ENCODE peak calls at places on chromosomes 3 and 15, in four cellular contexts. One of them, this sample, is unnamed.

GRCh38 chr3:161409069-161409468 is 37.8 kb upstream of the SPTSSB start:
- DNase-seq in foreskin fibroblast: peak
- DNase-seq in coronary artery: no peak
- DNase-seq in AG04450: no peak
- DNase-seq in this sample: no peak

GRCh38 chr15:50797926-50798325 is 32.4 kb upstream of the SPPL2A start:
- DNase-seq in foreskin fibroblast: no peak
- DNase-seq in AG04450: no peak
- DNase-seq in coronary artery: no peak
- DNase-seq in this sample: no peak

GRCh38 chr3:161946443-161946960 is 449.9 kb downstream of the OTOL1 start:
- DNase-seq in AG04450: no peak
- DNase-seq in foreskin fibroblast: no peak
- DNase-seq in coronary artery: no peak
- DNase-seq in this sample: no peak

GRCh38 chr3:152835311-152836102 is 576 bp downstream of the P2RY1 start:
- DNase-seq in AG04450: no peak
- DNase-seq in foreskin fibroblast: peak
- DNase-seq in coronary artery: peak
- DNase-seq in this sample: peak

GRCh38 chr15:82397817-82398216 is 31.8 kb upstream of the GOLGA6L9 start:
- DNase-seq in coronary artery: no peak
- DNase-seq in AG04450: no peak
- DNase-seq in foreskin fibroblast: no peak
- DNase-seq in this sample: no peak

GRCh38 chr3:123841476-123842238 is 42.5 kb downstream of the MYLK start:
- DNase-seq in foreskin fibroblast: peak
- DNase-seq in AG04450: no peak
- DNase-seq in coronary artery: no peak
- DNase-seq in this sample: no peak

GRCh38 chr3:195221015-195221853 is 49.7 kb downstream of the XXYLT1 start:
- DNase-seq in coronary artery: peak
- DNase-seq in foreskin fibroblast: no peak
- DNase-seq in AG04450: no peak
- DNase-seq in this sample: no peak

GRCh38 chr3:173301647-173302046 is 95.9 kb upstream of the NLGN1 start:
- DNase-seq in AG04450: no peak
- DNase-seq in coronary artery: no peak
- DNase-seq in foreskin fibroblast: no peak
- DNase-seq in this sample: no peak

GRCh38 chr3:94225176-94225742 is 162.4 kb downstream of the NSUN3 start:
- DNase-seq in AG04450: no peak
- DNase-seq in coronary artery: no peak
- DNase-seq in foreskin fibroblast: peak
- DNase-seq in this sample: no peak

GRCh38 chr3:151946606-151947005 is 73.2 kb downstream of the SUCNR1 start:
- DNase-seq in AG04450: no peak
- DNase-seq in coronary artery: no peak
- DNase-seq in foreskin fibroblast: no peak
- DNase-seq in this sample: no peak

GRCh38 chr3:177615015-177615414 is 417.7 kb upstream of the TBL1XR1 start:
- DNase-seq in foreskin fibroblast: peak
- DNase-seq in coronary artery: no peak
- DNase-seq in AG04450: peak
- DNase-seq in this sample: no peak

GRCh38 chr15:38069506-38069905 is 135.1 kb downstream of the TMCO5A start:
- DNase-seq in coronary artery: no peak
- DNase-seq in foreskin fibroblast: peak
- DNase-seq in AG04450: no peak
- DNase-seq in this sample: no peak

GRCh38 chr3:185737020-185737419 is 87.8 kb downstream of the IGF2BP2 start:
- DNase-seq in foreskin fibroblast: peak
- DNase-seq in AG04450: peak
- DNase-seq in coronary artery: no peak
- DNase-seq in this sample: no peak

GRCh38 chr3:106829206-106829605 is 548.0 kb upstream of the CCDC54 start:
- DNase-seq in AG04450: no peak
- DNase-seq in coronary artery: no peak
- DNase-seq in foreskin fibroblast: no peak
- DNase-seq in this sample: no peak

GRCh38 chr3:61627768-61628185 is 66.4 kb downstream of the PTPRG start:
- DNase-seq in AG04450: peak
- DNase-seq in coronary artery: no peak
- DNase-seq in foreskin fibroblast: peak
- DNase-seq in this sample: no peak

GRCh38 chr3:153026026-153026425 is 136.0 kb upstream of the RAP2B start:
- DNase-seq in foreskin fibroblast: peak
- DNase-seq in AG04450: no peak
- DNase-seq in coronary artery: no peak
- DNase-seq in this sample: no peak

GRCh38 chr15:89362203-89363101 is 27.8 kb upstream of the POLG start:
- DNase-seq in AG04450: no peak
- DNase-seq in foreskin fibroblast: no peak
- DNase-seq in coronary artery: no peak
- DNase-seq in this sample: no peak

GRCh38 chr15:90482124-90483011 is 47.4 kb upstream of the CRTC3 start:
- DNase-seq in AG04450: peak
- DNase-seq in coronary artery: no peak
- DNase-seq in foreskin fibroblast: peak
- DNase-seq in this sample: peak

GRCh38 chr15:26804063-26804804 is 31.4 kb upstream of the GABRB3 start:
- DNase-seq in foreskin fibroblast: no peak
- DNase-seq in AG04450: no peak
- DNase-seq in coronary artery: no peak
- DNase-seq in this sample: no peak

GRCh38 chr15:68806220-68807105 is 14.2 kb downstream of the ANP32A start:
- DNase-seq in foreskin fibroblast: no peak
- DNase-seq in AG04450: no peak
- DNase-seq in coronary artery: peak
- DNase-seq in this sample: no peak

GRCh38 chr15:93072440-93073394 is 16.3 kb downstream of the RGMA start:
- DNase-seq in coronary artery: no peak
- DNase-seq in AG04450: no peak
- DNase-seq in foreskin fibroblast: peak
- DNase-seq in this sample: no peak

GRCh38 chr3:23612296-23612891 is 193.4 kb upstream of the UBE2E1 start:
- DNase-seq in foreskin fibroblast: peak
- DNase-seq in coronary artery: no peak
- DNase-seq in AG04450: peak
- DNase-seq in this sample: no peak

GRCh38 chr3:195151866-195152526 is 119.0 kb downstream of the XXYLT1 start:
- DNase-seq in foreskin fibroblast: no peak
- DNase-seq in coronary artery: no peak
- DNase-seq in AG04450: no peak
- DNase-seq in this sample: no peak

GRCh38 chr15:100780208-100780800 is 99.3 kb upstream of the ALDH1A3 start:
- DNase-seq in AG04450: no peak
- DNase-seq in foreskin fibroblast: no peak
- DNase-seq in coronary artery: peak
- DNase-seq in this sample: peak

GRCh38 chr3:116663161-116663885 is 46.3 kb upstream of the TUSC7 start:
- DNase-seq in AG04450: no peak
- DNase-seq in coronary artery: no peak
- DNase-seq in foreskin fibroblast: no peak
- DNase-seq in this sample: no peak

GRCh38 chr15:64222573-64223361 is 59.9 kb upstream of the PPIB start:
- DNase-seq in AG04450: no peak
- DNase-seq in foreskin fibroblast: no peak
- DNase-seq in coronary artery: no peak
- DNase-seq in this sample: no peak

GRCh38 chr15:30670056-30670455 is 44.1 kb downstream of the ARHGAP11B start:
- DNase-seq in AG04450: no peak
- DNase-seq in foreskin fibroblast: no peak
- DNase-seq in coronary artery: no peak
- DNase-seq in this sample: no peak

GRCh38 chr3:87305517-87305916 is 29.1 kb upstream of the POU1F1 start:
- DNase-seq in foreskin fibroblast: no peak
- DNase-seq in AG04450: no peak
- DNase-seq in coronary artery: no peak
- DNase-seq in this sample: no peak

GRCh38 chr15:99613887-99614642 is 48.3 kb downstream of the MEF2A start:
- DNase-seq in foreskin fibroblast: peak
- DNase-seq in coronary artery: no peak
- DNase-seq in AG04450: no peak
- DNase-seq in this sample: no peak

GRCh38 chr15:85047271-85047948 is 65.8 kb downstream of the PDE8A start:
- DNase-seq in foreskin fibroblast: peak
- DNase-seq in AG04450: peak
- DNase-seq in coronary artery: no peak
- DNase-seq in this sample: no peak

DNA sequence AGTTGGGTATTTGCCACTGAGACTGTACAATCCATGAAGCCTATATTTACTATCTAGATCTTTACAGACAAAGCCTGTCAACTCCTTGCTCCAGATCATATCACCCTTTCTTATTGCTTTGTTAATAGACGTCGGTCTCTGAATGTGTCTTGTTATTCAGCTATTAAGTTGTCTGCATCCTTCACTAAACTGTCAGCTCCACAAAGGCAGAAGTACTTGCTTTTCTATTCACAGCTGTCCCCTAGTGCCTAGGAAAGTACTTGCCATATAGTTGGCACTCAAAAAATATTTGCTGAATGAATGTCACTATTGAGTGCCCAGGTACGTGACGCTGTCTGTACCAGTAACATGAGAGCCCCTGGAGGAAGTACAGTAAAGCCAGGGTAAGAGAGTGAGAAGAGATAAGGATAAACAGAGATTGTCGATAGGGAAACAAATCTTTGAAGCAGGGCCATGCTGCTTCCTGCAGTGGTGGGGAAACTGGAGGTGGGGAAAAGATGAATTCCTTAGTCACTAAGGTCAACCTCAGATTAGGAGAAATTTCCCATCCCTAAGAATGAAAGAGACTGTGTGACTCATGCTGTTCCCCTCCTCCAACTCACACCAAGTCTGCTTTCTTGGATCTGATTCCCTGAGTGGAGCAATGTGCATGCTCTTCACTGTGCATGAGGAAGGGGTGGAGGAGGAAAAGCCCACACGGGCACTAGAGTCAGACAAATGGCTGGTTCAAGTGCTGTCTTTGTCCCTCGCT is 36.3 kb downstream of the PRICKLE2 start:
- DNase-seq in coronary artery: no peak
- DNase-seq in foreskin fibroblast: peak
- DNase-seq in AG04450: peak
- DNase-seq in this sample: no peak
- TF ChIP-seq CTCF in coronary artery: no peak
- TF ChIP-seq CTCF in foreskin fibroblast: no peak
- TF ChIP-seq CTCF in AG04450: no peak
- TF ChIP-seq CTCF in this sample: no peak

GRCh38 chr3:79113821-79114220 is 654.0 kb downstream of the ROBO1 start:
- DNase-seq in AG04450: no peak
- DNase-seq in coronary artery: no peak
- DNase-seq in foreskin fibroblast: no peak
- DNase-seq in this sample: no peak

GRCh38 chr3:79111375-79112052 is 656.3 kb downstream of the ROBO1 start:
- DNase-seq in coronary artery: no peak
- DNase-seq in foreskin fibroblast: no peak
- DNase-seq in AG04450: peak
- DNase-seq in this sample: no peak

GRCh38 chr3:79115458-79115857 is 652.3 kb downstream of the ROBO1 start:
- DNase-seq in AG04450: no peak
- DNase-seq in coronary artery: no peak
- DNase-seq in foreskin fibroblast: no peak
- DNase-seq in this sample: no peak

GRCh38 chr3:79109758-79110157 is 658.0 kb downstream of the ROBO1 start:
- DNase-seq in AG04450: no peak
- DNase-seq in foreskin fibroblast: no peak
- DNase-seq in coronary artery: no peak
- DNase-seq in this sample: no peak
- TF ChIP-seq CTCF in AG04450: no peak
- TF ChIP-seq CTCF in foreskin fibroblast: no peak
- TF ChIP-seq CTCF in coronary artery: no peak
- TF ChIP-seq CTCF in this sample: no peak

GRCh38 chr15:80706161-80706560 is 11.1 kb downstream of the ABHD17C start:
- DNase-seq in foreskin fibroblast: no peak
- DNase-seq in AG04450: no peak
- DNase-seq in coronary artery: no peak
- DNase-seq in this sample: no peak

GRCh38 chr15:80711886-80712285 is 16.8 kb downstream of the ABHD17C start:
- DNase-seq in coronary artery: no peak
- DNase-seq in foreskin fibroblast: no peak
- DNase-seq in AG04450: no peak
- DNase-seq in this sample: no peak

GRCh38 chr15:80712956-80713355 is 17.8 kb downstream of the ABHD17C start:
- DNase-seq in coronary artery: no peak
- DNase-seq in foreskin fibroblast: no peak
- DNase-seq in AG04450: no peak
- DNase-seq in this sample: no peak

GRCh38 chr15:80710635-80711553 is 15.8 kb downstream of the ABHD17C start:
- DNase-seq in foreskin fibroblast: no peak
- DNase-seq in AG04450: no peak
- DNase-seq in coronary artery: no peak
- DNase-seq in this sample: peak

GRCh38 chr15:80709542-80709941 is 14.4 kb downstream of the ABHD17C start:
- DNase-seq in foreskin fibroblast: no peak
- DNase-seq in AG04450: no peak
- DNase-seq in coronary artery: no peak
- DNase-seq in this sample: no peak
- TF ChIP-seq CTCF in foreskin fibroblast: no peak
- TF ChIP-seq CTCF in AG04450: no peak
- TF ChIP-seq CTCF in coronary artery: no peak
- TF ChIP-seq CTCF in this sample: no peak

GRCh38 chr15:71256934-71257333 is 141.7 kb downstream of the THSD4 start:
- DNase-seq in AG04450: no peak
- DNase-seq in coronary artery: no peak
- DNase-seq in foreskin fibroblast: no peak
- DNase-seq in this sample: no peak
- TF ChIP-seq CTCF in AG04450: no peak
- TF ChIP-seq CTCF in coronary artery: no peak
- TF ChIP-seq CTCF in foreskin fibroblast: no peak
- TF ChIP-seq CTCF in this sample: no peak